ENCODE peak calls at places on chromosomes 13 and 19, in seven cellular contexts. Q is NCI-H345; K is coronary artery; T is activated naive CD8-positive, alpha-beta T cell treated with anti-CD3 and anti-CD28 coated beads, Interleukin-2, amount 50 U/mL, for 24 hours; F is EH; D is MV-4-11; O is T-helper 9 cell. X is an unnamed sample.

GRCh38 chr13:38415233-38415632 is 65.6 kb downstream of the UFM1 start:
- DNase-seq in T (no peak), F (no peak), D (peak; percentile 14), O (no peak), Q (no peak), K (no peak), X (no peak)

GRCh38 chr19:45153339-45154063 is 7.3 kb downstream of the NKPD1 start:
- DNase-seq in F (peak; percentile 38), T (peak; percentile 41), O (peak; percentile 26), Q (peak; percentile 59), K (no peak), D (no peak), X (no peak)

GRCh38 chr19:41595890-41596280 is 19.9 kb downstream of the CEACAM21 start:
- DNase-seq in T (no peak), F (no peak), K (no peak), D (no peak), O (no peak), Q (no peak), X (no peak)

GRCh38 chr19:48842744-48843162 is 6.5 kb upstream of the HSD17B14 start:
- DNase-seq in O (peak; percentile 38), F (peak; percentile 61), T (peak; percentile 51), K (no peak), D (peak; percentile 26), Q (peak; percentile 47), X (peak; percentile 50)

GRCh38 chr19:10450853-10451609 is 30.7 kb downstream of the PDE4A start:
- DNase-seq in F (peak; percentile 9), K (no peak), Q (no peak), T (peak; percentile 14), O (no peak), D (peak; percentile 44), X (no peak)

GRCh38 chr13:20217168-20217567 is 15.0 kb downstream of the GJB6 start:
- DNase-seq in K (no peak), T (no peak), D (no peak), O (no peak), F (no peak), Q (peak; percentile 39), X (no peak)

GRCh38 chr19:48501446-48501960 is 10.1 kb downstream of the LMTK3 start:
- DNase-seq in K (peak; percentile 70), Q (peak; percentile 95), F (no peak), D (peak; percentile 72), O (peak; percentile 50), T (peak; percentile 52), X (no peak)

GRCh38 chr13:106354961-106355360 is 180.5 kb downstream of the EFNB2 start:
- DNase-seq in F (no peak), O (no peak), T (no peak), Q (no peak), D (no peak), K (no peak), X (no peak)

GRCh38 chr13:81058916-81059290 is 718.0 kb upstream of the SPRY2 start:
- DNase-seq in F (no peak), Q (no peak), D (no peak), T (no peak), O (no peak), K (no peak), X (no peak)

GRCh38 chr13:48741377-48741776 is 87.6 kb downstream of the CYSLTR2 start:
- DNase-seq in D (no peak), F (peak; percentile 26), T (no peak), O (no peak), K (no peak), Q (no peak), X (peak; percentile 82)

GRCh38 chr13:21039097-21039800 is 22.1 kb downstream of the LATS2 start:
- DNase-seq in F (no peak), K (no peak), D (peak; percentile 83), O (no peak), Q (no peak), T (no peak), X (no peak)

GRCh38 chr13:102698649-102698980 is 3.8 kb upstream of the METTL21C start:
- DNase-seq in T (no peak), O (no peak), D (no peak), K (no peak), Q (no peak), F (no peak), X (no peak)

GRCh38 chr13:51638497-51638871 is 54.2 kb downstream of the WDFY2 start:
- DNase-seq in K (no peak), O (no peak), T (no peak), F (peak; percentile 72), Q (no peak), D (no peak), X (no peak)

GRCh38 chr13:60448907-60449510 is 52.0 kb downstream of the TDRD3 start:
- DNase-seq in Q (peak; percentile 61), F (peak; percentile 49), D (peak; percentile 26), O (no peak), T (no peak), K (no peak), X (peak; percentile 35)

GRCh38 chr19:41546386-41546789 is 29.6 kb upstream of the CEACAM21 start:
- DNase-seq in D (peak; percentile 88), K (no peak), T (peak; percentile 54), Q (no peak), F (no peak), O (no peak), X (no peak)

GRCh38 chr13:51435002-51435578 is 17.7 kb downstream of the INTS6 start:
- DNase-seq in Q (no peak), O (no peak), T (no peak), F (peak; percentile 34), K (no peak), D (peak; percentile 8), X (peak; percentile 16)

GRCh38 chr13:73365240-73365639 is 306.4 kb downstream of the KLF5 start:
- DNase-seq in F (no peak), Q (peak; percentile 69), D (no peak), K (no peak), T (no peak), O (no peak), X (no peak)

GRCh38 chr19:3350014-3350663 is 16.2 kb upstream of the NFIC start:
- DNase-seq in O (no peak), D (no peak), Q (peak; percentile 90), F (peak; percentile 56), K (no peak), T (no peak), X (no peak)

GRCh38 chr19:16529466-16530144 is 12.6 kb downstream of the CHERP start:
- DNase-seq in F (no peak), T (no peak), O (no peak), D (no peak), K (no peak), Q (no peak), X (no peak)

GRCh38 chr13:44191103-44191502 is 182.5 kb upstream of the SERP2 start:
- DNase-seq in Q (no peak), K (no peak), O (no peak), F (no peak), T (no peak), D (no peak), X (no peak)

GRCh38 chr19:30162718-30163117 is 209.5 kb upstream of the ZNF536 start:
- DNase-seq in T (no peak), K (no peak), O (no peak), F (no peak), Q (no peak), D (no peak), X (no peak)

GRCh38 chr13:99859178-99860177 is 112.1 kb downstream of the ZIC5 start:
- DNase-seq in Q (no peak), D (no peak), F (no peak), T (peak; percentile 79), K (no peak), O (no peak), X (no peak)

GRCh38 chr19:44951179-44952159 is 3.7 kb upstream of the CLPTM1 start:
- DNase-seq in Q (peak; percentile 52), F (peak; percentile 78), D (peak; percentile 78), T (peak; percentile 56), O (peak; percentile 51), K (no peak), X (peak; percentile 66)

GRCh38 chr19:932647-933552 is 7.1 kb downstream of the ARID3A start:
- DNase-seq in O (no peak), D (peak; percentile 43), Q (no peak), T (peak; percentile 41), F (peak; percentile 97), K (no peak), X (no peak)

GRCh38 chr13:100596516-100596915 is 7.9 kb upstream of the GGACT start:
- DNase-seq in K (no peak), F (no peak), Q (no peak), T (no peak), D (no peak), O (no peak), X (no peak)

GRCh38 chr13:48214519-48215121 is 18.4 kb upstream of the ITM2B start:
- DNase-seq in T (peak; percentile 43), F (peak; percentile 8), O (no peak), Q (no peak), K (no peak), D (peak; percentile 54), X (no peak)

X was measured in foreskin melanocyte.